ENCODE peak calls at places on chromosomes 11 and 22, in ten cellular contexts. Q is mucosa of descending colon, D is mammary epithelial cell, A is lung, M is kidney epithelial cell, V is prostate gland, W is HCT116, E is brain microvascular endothelial cell, N is psoas muscle, Z is epithelial cell of esophagus. H is an unnamed sample.

GRCh38 chr22:39278040-39278439 is 33.3 kb upstream of the PDGFB start:
- DNase-seq in W (no peak), Z (no peak), Q (no peak), D (no peak), N (peak), M (no peak), E (no peak), V (no peak), A (no peak), H (no peak)

GRCh38 chr22:39343259-39344045 is 6.3 kb upstream of the SYNGR1 start:
- DNase-seq in M (no peak), E (peak), Q (peak), W (peak), Z (peak), N (peak), V (peak), D (peak), A (peak), H (no peak)

GRCh38 chr11:119085523-119085878 is 820 bp downstream of the HMBS start:
- DNase-seq in N (no peak), A (no peak), W (no peak), V (no peak), M (no peak), Q (no peak), D (no peak), E (no peak), Z (no peak), H (no peak)

GRCh38 chr11:57471496-57471895 is 11.2 kb downstream of the RTN4RL2 start:
- DNase-seq in W (no peak), Z (no peak), N (peak), D (peak), M (no peak), A (no peak), V (no peak), E (no peak), Q (no peak), H (no peak)

GRCh38 chr22:17086301-17086700 is 1.5 kb downstream of the IL17RA start:
- DNase-seq in D (no peak), Z (no peak), A (no peak), N (no peak), M (no peak), V (no peak), E (no peak), Q (no peak), W (no peak), H (no peak)

GRCh38 chr22:45548991-45549736 is 46.5 kb downstream of the FBLN1 start:
- DNase-seq in A (no peak), Q (peak), V (peak), M (no peak), Z (peak), D (no peak), E (peak), W (peak), N (peak), H (no peak)

GRCh38 chr22:17065433-17065832 is 19.4 kb upstream of the IL17RA start:
- DNase-seq in V (no peak), N (peak), Z (no peak), Q (no peak), D (no peak), W (no peak), E (no peak), M (no peak), A (no peak), H (no peak)

GRCh38 chr11:43035011-43035564 is 276.7 kb upstream of the API5 start:
- DNase-seq in Q (no peak), A (no peak), N (no peak), W (no peak), V (no peak), Z (no peak), D (no peak), M (no peak), E (no peak), H (no peak)

GRCh38 chr11:69010964-69011623 is 2.0 kb downstream of the MRGPRF start:
- DNase-seq in D (peak), Z (peak), M (no peak), A (peak), E (peak), V (peak), N (peak), Q (peak), W (peak), H (no peak)

GRCh38 chr11:11901917-11902316 is 60.1 kb downstream of the USP47 start:
- DNase-seq in Z (no peak), M (no peak), N (no peak), D (no peak), Q (no peak), A (no peak), V (no peak), W (no peak), E (no peak), H (no peak)

GRCh38 chr11:2473361-2474058 is 28.7 kb downstream of the KCNQ1 start:
- DNase-seq in A (no peak), N (no peak), E (no peak), Z (no peak), W (no peak), D (no peak), M (no peak), V (no peak), Q (no peak), H (no peak)

GRCh38 chr11:70169632-70170031 is 33.5 kb upstream of the FADD start:
- DNase-seq in V (peak), E (no peak), D (no peak), N (no peak), Z (no peak), W (no peak), A (no peak), Q (no peak), M (no peak), H (no peak)

GRCh38 chr11:6320411-6321207 is at the start of gene CAVIN3:
- DNase-seq in N (peak), V (peak), D (peak), Q (peak), Z (peak), A (peak), W (peak), E (peak), M (no peak), H (no peak)

GRCh38 chr22:38071421-38072321 is 12.3 kb downstream of the SLC16A8 start:
- DNase-seq in A (no peak), Z (no peak), W (no peak), M (no peak), Q (peak), V (no peak), E (no peak), D (no peak), N (peak), H (no peak)

GRCh38 chr11:76654310-76654851 is 16.2 kb downstream of the LRRC32 start:
- DNase-seq in D (no peak), Z (no peak), A (no peak), M (no peak), W (no peak), E (peak), Q (no peak), V (no peak), N (peak), H (no peak)

GRCh38 chr22:48689206-48689605 is 1138.5 kb downstream of the BRD1 start:
- DNase-seq in V (no peak), A (no peak), M (no peak), W (no peak), Q (no peak), D (no peak), N (peak), Z (no peak), E (no peak), H (no peak)

GRCh38 chr11:122769126-122769780 is 69.0 kb upstream of the CRTAM start:
- DNase-seq in M (no peak), W (no peak), N (no peak), V (no peak), A (no peak), Q (no peak), Z (no peak), E (peak), D (no peak), H (no peak)

GRCh38 chr11:27545946-27546345 is 39.4 kb upstream of the LIN7C start:
- DNase-seq in V (no peak), E (no peak), Q (no peak), Z (no peak), N (no peak), A (no peak), D (no peak), M (no peak), W (no peak), H (no peak)

GRCh38 chr11:23976776-23977380 is 520.0 kb upstream of the LUZP2 start:
- DNase-seq in Z (no peak), M (no peak), D (no peak), N (no peak), V (no peak), W (no peak), E (no peak), Q (no peak), A (no peak), H (peak)

GRCh38 chr11:78690588-78690987 is 115.9 kb upstream of the NARS2 start:
- DNase-seq in Z (peak), M (peak), A (no peak), Q (no peak), D (no peak), V (no peak), N (no peak), E (no peak), W (no peak), H (no peak)

GRCh38 chr11:64042301-64042700 is 6.6 kb downstream of the FLRT1 start:
- DNase-seq in M (no peak), Q (no peak), W (no peak), A (no peak), D (no peak), E (no peak), Z (no peak), V (no peak), N (no peak), H (no peak)

GRCh38 chr11:3022982-3023381 is 30.9 kb upstream of the NAP1L4 start:
- DNase-seq in M (no peak), W (no peak), E (peak), V (no peak), Q (no peak), D (peak), Z (peak), N (no peak), A (no peak), H (peak)

GRCh38 chr11:62928011-62928410 is 6.8 kb upstream of the CHRM1 start:
- DNase-seq in Z (no peak), Q (no peak), E (no peak), N (no peak), A (no peak), V (no peak), W (no peak), D (no peak), M (no peak), H (no peak)

GRCh38 chr11:19602406-19602805 is 110.2 kb upstream of the NAV2 start:
- DNase-seq in D (no peak), E (no peak), V (no peak), N (no peak), A (no peak), Z (no peak), M (no peak), W (no peak), Q (no peak), H (no peak)

GRCh38 chr11:77842451-77843121 is 21.6 kb downstream of the AAMDC start:
- DNase-seq in A (no peak), M (no peak), Z (no peak), D (no peak), V (no peak), W (no peak), E (peak), Q (no peak), N (no peak), H (no peak)

GRCh38 chr11:74941492-74941891 is 7.4 kb downstream of the XRRA1 start:
- DNase-seq in N (no peak), A (no peak), D (no peak), M (no peak), Q (no peak), V (no peak), E (no peak), Z (no peak), W (no peak), H (no peak)

GRCh38 chr11:2533642-2534115 is 88.9 kb downstream of the KCNQ1 start:
- DNase-seq in V (no peak), M (peak), Z (peak), A (peak), D (peak), Q (peak), E (peak), N (peak), W (peak), H (peak)

DNA sequence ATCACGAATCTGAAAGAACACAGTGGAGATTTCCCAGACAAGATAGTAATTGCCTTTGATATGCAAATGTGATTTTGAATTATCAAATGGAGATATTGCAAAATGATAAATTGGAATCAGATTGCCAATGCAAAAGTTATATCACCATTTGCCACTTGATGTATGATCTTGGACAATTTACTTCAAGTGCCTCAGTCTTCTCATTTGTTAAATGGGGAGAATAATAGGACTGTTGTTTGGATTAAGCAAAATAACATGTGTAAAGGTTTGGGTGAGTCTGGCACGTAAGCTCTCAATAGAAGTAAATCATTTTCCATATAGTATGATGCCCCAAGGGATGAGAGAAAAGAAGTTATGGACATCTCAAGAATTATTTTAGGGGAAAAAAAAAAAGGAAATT is 7.9 kb upstream of the PHF21A start:
- DNase-seq in Q (no peak), N (no peak), E (no peak), V (no peak), W (no peak), D (no peak), M (no peak), Z (no peak), A (no peak), H (no peak)
- TF ChIP-seq CTCF in Q (no peak), N (no peak), E (no peak), V (no peak), W (no peak), D (no peak), M (no peak), Z (no peak), A (no peak), H (no peak)

GRCh38 chr11:91263698-91264097 is 960.9 kb upstream of the FAT3 start:
- DNase-seq in N (no peak), V (no peak), Z (no peak), M (no peak), E (no peak), W (no peak), Q (no peak), A (no peak), D (no peak), H (no peak)
- H3K4me3 ChIP-seq in N (no peak), V (no peak), Z (no peak), M (no peak), E (no peak), W (no peak), Q (no peak), A (no peak), D (no peak), H (no peak)

DNA sequence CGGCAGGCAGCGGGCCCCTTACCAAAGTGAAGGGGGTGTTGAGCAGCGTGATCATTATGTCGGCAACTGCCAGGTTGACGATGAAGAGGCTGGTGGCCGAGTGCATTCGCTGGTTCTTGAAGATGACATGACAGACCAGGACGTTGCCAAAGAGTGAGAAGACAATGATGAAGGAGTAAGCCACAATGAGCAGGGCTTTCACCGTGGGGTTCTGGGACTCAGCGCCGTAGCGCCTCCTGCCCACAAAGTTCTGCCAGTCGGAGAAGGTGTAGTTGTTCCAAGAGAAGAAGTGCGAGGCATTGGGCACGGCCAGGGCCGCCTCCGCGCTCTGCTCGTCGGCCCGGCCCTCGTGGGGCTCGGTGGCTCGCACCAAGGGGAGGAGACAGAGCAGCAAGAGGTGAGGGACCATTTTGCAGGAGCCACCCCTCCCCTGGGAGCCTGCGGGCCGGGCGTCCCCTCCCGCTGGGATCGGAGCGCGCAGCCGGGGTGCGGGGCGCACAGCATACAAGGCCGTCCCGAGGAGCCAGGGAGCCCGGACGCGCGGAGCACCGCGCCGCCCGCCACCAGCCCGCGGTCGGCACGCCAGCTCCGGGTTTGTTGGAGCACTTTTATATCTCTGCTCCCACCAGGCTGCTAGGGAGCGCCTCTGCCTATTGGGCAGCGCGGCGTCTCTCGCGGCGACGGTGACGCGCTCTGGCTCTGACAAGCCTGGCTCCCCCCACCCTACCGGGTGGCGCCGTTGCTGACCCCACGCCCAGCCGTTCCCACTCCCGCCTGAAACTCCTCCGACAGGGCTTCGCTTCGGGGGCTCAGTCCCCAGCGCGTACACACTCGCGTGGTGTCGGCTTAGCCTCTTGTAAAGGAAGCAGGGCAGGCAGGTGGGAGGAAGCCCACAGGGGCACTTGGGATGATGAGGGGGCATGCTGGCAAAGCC is at the start of gene GPR83:
- DNase-seq in M (no peak), E (peak), W (no peak), A (no peak), N (peak), D (peak), Q (no peak), Z (peak), V (no peak), H (no peak)
- TF ChIP-seq CTCF in M (peak), E (no peak), W (no peak), A (no peak), N (no peak), D (no peak), Q (no peak), Z (no peak), V (no peak), H (no peak)

DNA sequence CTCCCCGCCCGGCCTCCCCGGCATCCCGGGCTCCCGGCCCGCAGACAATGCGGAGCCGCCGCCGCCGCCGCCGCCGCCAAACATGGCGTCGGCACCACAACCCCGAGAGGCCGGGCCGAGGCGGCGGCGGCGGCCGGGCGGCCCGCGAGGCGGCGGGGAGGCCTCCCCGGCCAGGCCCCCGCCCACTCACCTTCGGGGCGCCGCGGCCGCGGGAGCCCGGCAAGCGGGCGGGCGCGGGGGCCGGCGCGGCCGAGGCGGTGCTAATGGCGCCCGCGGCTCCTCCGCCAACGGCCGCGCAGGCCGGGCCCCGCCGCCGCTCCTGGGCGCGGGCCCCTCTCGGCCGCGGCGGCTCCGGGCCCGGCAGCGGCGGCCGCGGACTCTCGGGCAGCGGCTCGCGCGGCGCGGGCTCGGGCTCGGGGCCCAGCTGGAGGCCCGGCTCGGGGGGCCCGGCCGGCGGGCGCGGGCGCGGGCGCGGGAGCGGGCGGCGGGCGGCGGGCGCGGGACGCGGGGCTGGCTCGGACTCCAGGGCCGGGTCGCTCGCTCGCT is 293 bp downstream of the BRD1 start:
- DNase-seq in V (no peak), N (no peak), A (no peak), D (no peak), W (no peak), M (no peak), E (no peak), Z (peak), Q (no peak), H (no peak)
- H3K4me3 ChIP-seq in V (peak), N (peak), A (peak), D (peak), W (peak), M (peak), E (peak), Z (peak), Q (peak), H (peak)

GRCh38 chr22:40732996-40733292 is 53.7 kb downstream of the MCHR1 start:
- DNase-seq in Q (no peak), V (no peak), N (no peak), W (no peak), A (no peak), M (no peak), D (no peak), Z (no peak), E (no peak), H (no peak)
- TF ChIP-seq CTCF in Q (no peak), V (no peak), N (no peak), W (no peak), A (no peak), M (no peak), D (no peak), Z (no peak), E (no peak), H (no peak)

DNA sequence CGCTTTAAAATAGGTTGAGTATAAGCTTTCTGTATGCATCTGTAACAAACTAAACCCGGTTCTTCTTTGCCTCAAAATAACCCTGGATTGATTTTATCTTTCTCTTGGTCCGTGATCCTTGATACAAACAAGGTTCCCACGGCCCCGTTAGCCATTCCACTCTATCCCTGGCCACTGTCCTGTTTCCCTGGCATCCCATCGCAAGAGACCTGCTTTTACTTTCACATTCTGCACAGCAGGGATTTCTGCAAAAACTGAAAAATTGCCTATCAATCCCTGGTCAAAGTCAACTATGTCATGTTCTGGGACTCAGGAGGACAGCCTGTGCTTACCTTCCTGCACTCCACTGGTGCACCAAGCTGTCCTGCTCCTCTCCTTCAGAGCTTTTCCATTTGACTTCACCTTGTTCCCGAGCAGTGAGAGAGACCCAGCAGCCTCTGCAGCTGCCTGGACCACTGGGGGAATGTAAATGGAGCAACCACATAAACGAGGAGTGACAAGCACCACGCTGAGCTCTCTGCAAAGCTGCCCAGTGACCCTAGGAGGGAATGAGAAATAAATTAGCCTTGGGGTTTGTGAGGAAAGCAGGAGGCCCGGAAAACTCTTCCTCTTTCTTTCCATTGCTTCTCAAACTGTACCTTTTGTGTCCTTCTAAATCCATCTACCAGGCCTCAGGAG is 175.9 kb downstream of the NTM start:
- DNase-seq in N (no peak), A (no peak), E (no peak), Z (no peak), Q (no peak), M (no peak), D (no peak), W (no peak), V (no peak), H (no peak)
- H3K4me3 ChIP-seq in N (peak), A (no peak), E (no peak), Z (no peak), Q (no peak), M (no peak), D (no peak), W (no peak), V (no peak), H (no peak)

H was measured in AG04449.